ENCODE peak calls at places on chromosomes 2 and 18, in four cellular contexts. S is NCI-H460; V is astrocyte of the spinal cord; A is stimulated activated naive B cell treated with anti-CD40 and anti-IgM and Interleukin-4, amounts not matched to agents 10 μg/mL and 1 μg/mL and 100 μg/mL, for 72 hours. P is an unnamed sample.

GRCh38 chr2:55168221-55169154 is 63.6 kb downstream of the CLHC1 start:
- DNase-seq in S (peak), V (peak), A (no peak), P (peak)

GRCh38 chr18:74278058-74278457 is 13.7 kb downstream of the CYB5A start:
- DNase-seq in S (no peak), V (no peak), A (no peak), P (no peak)

GRCh38 chr18:13308369-13308768 is 89.8 kb downstream of the LDLRAD4 start:
- DNase-seq in S (no peak), V (no peak), A (no peak), P (no peak)

GRCh38 chr2:238220892-238221521 is 17.5 kb upstream of the ILKAP start:
- DNase-seq in S (no peak), V (no peak), A (no peak), P (peak)

GRCh38 chr2:32932825-32933755 is 13.7 kb upstream of the LTBP1 start:
- DNase-seq in S (no peak), V (no peak), A (no peak), P (no peak)

GRCh38 chr18:25289040-25289631 is 62.8 kb downstream of the ZNF521 start:
- DNase-seq in S (no peak), V (peak), A (no peak), P (no peak)

GRCh38 chr2:36549063-36549662 is 48.8 kb downstream of the FEZ2 start:
- DNase-seq in S (no peak), V (no peak), A (no peak), P (no peak)

GRCh38 chr2:90209806-90210205 is 1518.3 kb downstream of the RPIA start:
- DNase-seq in S (no peak), V (no peak), A (no peak), P (no peak)

GRCh38 chr2:17300141-17300540 is 218.1 kb downstream of the RAD51AP2 start:
- DNase-seq in S (no peak), V (peak), A (no peak), P (no peak)

GRCh38 chr2:263774-264492 is at the start of gene SH3YL1:
- DNase-seq in S (no peak), V (no peak), A (peak), P (no peak)

GRCh38 chr2:144339048-144339447 is 180.9 kb downstream of the ZEB2 start:
- DNase-seq in S (no peak), V (no peak), A (no peak), P (no peak)

GRCh38 chr2:218036371-218036770 is 32.7 kb upstream of the RUFY4 start:
- DNase-seq in S (no peak), V (no peak), A (no peak), P (no peak)

GRCh38 chr18:4453712-4454547 is 1.2 kb downstream of the DLGAP1 start:
- DNase-seq in S (no peak), V (no peak), A (no peak), P (no peak)

P was measured in NCI-H1694 treated with DMSO at 0.1 percent for 48 hours.